ENCODE peak calls at places on chromosomes 6 and 20, in six cellular contexts. X, Z, G, Y, M and O are unnamed samples.

GRCh38 chr6:90610671-90611542 is 24.0 kb upstream of the MAP3K7 start:
- DNase-seq in Y (peak), Z (peak), M (no peak), G (no peak), X (peak), O (no peak)

GRCh38 chr6:44202972-44203750 is 13.6 kb upstream of the MYMX start:
- DNase-seq in M (no peak), X (no peak), Z (no peak), G (no peak), Y (no peak), O (no peak)

GRCh38 chr6:125751334-125751916 is 2.0 kb downstream of the HEY2 start:
- DNase-seq in Y (no peak), X (no peak), G (no peak), M (no peak), Z (no peak), O (no peak)

GRCh38 chr6:169363590-169363989 is 109.9 kb upstream of the THBS2 start:
- DNase-seq in Y (no peak), X (no peak), Z (no peak), M (no peak), G (no peak), O (no peak)

GRCh38 chr6:8219352-8219943 is 117.1 kb upstream of the EEF1E1 start:
- DNase-seq in G (no peak), Z (no peak), M (peak), X (peak), Y (no peak), O (peak)

GRCh38 chr20:3812975-3813599 is 7.3 kb upstream of the AP5S1 start:
- DNase-seq in Y (no peak), G (no peak), X (no peak), Z (no peak), M (no peak), O (no peak)

GRCh38 chr6:26270903-26271639 is 93.9 kb upstream of the BTN3A2 start:
- DNase-seq in M (no peak), Z (no peak), X (peak), G (no peak), Y (no peak), O (peak)

GRCh38 chr6:88780714-88781389 is 182.6 kb downstream of the RNGTT start:
- DNase-seq in M (peak), X (peak), G (no peak), Y (peak), Z (no peak), O (no peak)

GRCh38 chr6:90297124-90297865 is 652 bp upstream of the BACH2 start:
- DNase-seq in M (no peak), Y (no peak), Z (no peak), G (no peak), X (no peak), O (no peak)

GRCh38 chr20:46348231-46348803 is 40.0 kb upstream of the CDH22 start:
- DNase-seq in X (no peak), Y (no peak), M (no peak), Z (no peak), G (peak), O (no peak)

GRCh38 chr6:125316621-125317020 is 14.9 kb upstream of the HDDC2 start:
- DNase-seq in X (no peak), M (no peak), G (no peak), Z (no peak), Y (no peak), O (no peak)

GRCh38 chr20:62064788-62065668 is 653 bp downstream of the TAF4 start:
- DNase-seq in Z (no peak), Y (no peak), G (no peak), M (no peak), X (peak), O (peak)

GRCh38 chr6:142545147-142545546 is 243.3 kb downstream of the ADGRG6 start:
- DNase-seq in G (no peak), Z (no peak), Y (no peak), M (no peak), X (no peak), O (no peak)

GRCh38 chr20:49676581-49677291 is 36.9 kb downstream of the B4GALT5 start:
- DNase-seq in G (no peak), Z (no peak), X (no peak), M (no peak), Y (no peak), O (peak)

GRCh38 chr20:56359212-56360132 is 698 bp downstream of the FAM210B start:
- DNase-seq in Z (peak), M (no peak), X (peak), Y (peak), G (no peak), O (peak)

GRCh38 chr6:83436674-83437073 is 5.8 kb upstream of the ME1 start:
- DNase-seq in X (no peak), M (no peak), G (no peak), Y (no peak), Z (no peak), O (no peak)

GRCh38 chr20:38805502-38805957 is at the start of gene PPP1R16B:
- DNase-seq in X (no peak), M (no peak), Z (peak), Y (peak), G (no peak), O (peak)

GRCh38 chr20:3663031-3663701 is at the start of gene GFRA4:
- DNase-seq in X (no peak), Y (peak), M (no peak), G (no peak), Z (no peak), O (no peak)

GRCh38 chr6:30766461-30767157 is 22.3 kb upstream of the IER3 start:
- DNase-seq in M (no peak), Y (no peak), G (no peak), Z (peak), X (no peak), O (no peak)

GRCh38 chr6:168892031-168892430 is 361.6 kb downstream of the THBS2 start:
- DNase-seq in X (no peak), Y (no peak), M (no peak), Z (no peak), G (no peak), O (no peak)

GRCh38 chr6:56944651-56945050 is 10.3 kb upstream of the BEND6 start:
- DNase-seq in M (no peak), Y (no peak), X (no peak), G (no peak), Z (no peak), O (no peak)

GRCh38 chr6:20771427-20771826 is 237.2 kb downstream of the CDKAL1 start:
- DNase-seq in Z (no peak), M (no peak), X (no peak), Y (no peak), G (no peak), O (no peak)

GRCh38 chr6:112269979-112270378 is 15.6 kb upstream of the LAMA4 start:
- DNase-seq in M (no peak), Y (no peak), X (no peak), G (no peak), Z (no peak), O (no peak)

GRCh38 chr20:38730167-38730988 is 6.1 kb downstream of the SLC32A1 start:
- DNase-seq in M (no peak), X (no peak), Y (no peak), Z (no peak), G (no peak), O (no peak)

GRCh38 chr20:15642676-15643075 is 930.6 kb downstream of the KIF16B start:
- DNase-seq in M (no peak), Y (no peak), Z (no peak), G (no peak), X (no peak), O (no peak)

GRCh38 chr6:456887-457286 is 65.3 kb downstream of the IRF4 start:
- DNase-seq in M (no peak), X (no peak), Y (no peak), Z (no peak), G (no peak), O (no peak)

GRCh38 chr20:5545381-5545941 is 204.7 kb upstream of the SHLD1 start:
- DNase-seq in X (no peak), Z (no peak), Y (no peak), G (no peak), M (no peak), O (no peak)

GRCh38 chr6:134727068-134727467 is 222.8 kb downstream of the ALDH8A1 start:
- DNase-seq in M (no peak), Z (no peak), G (no peak), Y (no peak), X (no peak), O (no peak)

GRCh38 chr20:44606725-44607441 is 24.5 kb downstream of the PKIG start:
- DNase-seq in Z (no peak), Y (no peak), X (no peak), M (no peak), G (no peak), O (no peak)

GRCh38 chr6:22043284-22043962 is 253.4 kb downstream of the PRL start:
- DNase-seq in G (no peak), Y (peak), Z (no peak), X (peak), M (no peak), O (no peak)

GRCh38 chr6:22045261-22045912 is 251.4 kb downstream of the PRL start:
- DNase-seq in X (no peak), G (no peak), M (no peak), Y (no peak), Z (no peak), O (no peak)

GRCh38 chr6:22041797-22042489 is 254.9 kb downstream of the PRL start:
- DNase-seq in Y (no peak), X (no peak), M (no peak), Z (no peak), G (no peak), O (no peak)

DNA sequence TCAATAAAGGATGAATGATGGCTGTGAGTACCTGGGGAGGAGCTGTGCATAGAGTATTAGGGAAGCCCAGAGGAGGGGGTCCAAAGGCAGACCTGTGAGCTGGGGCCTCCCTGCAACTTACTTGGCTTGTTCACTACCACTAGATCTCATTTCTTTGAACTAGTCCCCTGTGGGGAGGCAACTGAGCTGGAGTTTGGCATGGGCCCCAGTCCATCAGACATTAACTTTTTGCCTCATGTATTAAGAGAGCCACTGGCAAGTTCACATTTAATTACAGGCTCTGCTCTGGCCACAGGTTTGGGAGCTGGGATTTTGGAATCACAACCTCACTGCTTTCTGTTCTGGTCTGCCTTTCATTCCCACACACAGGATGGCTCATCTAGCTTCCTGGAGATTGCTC is 254.1 kb downstream of the PRL start:
- DNase-seq in Y (no peak), M (no peak), Z (no peak), X (peak), G (no peak), O (no peak)
- H3K27ac ChIP-seq in Y (peak), M (no peak), Z (no peak), X (peak), G (peak), O (peak)

GRCh38 chr20:42530855-42531674 is 658.6 kb downstream of the PTPRT start:
- DNase-seq in M (no peak), Y (no peak), X (no peak), G (no peak), Z (no peak), O (no peak)

GRCh38 chr20:42531675-42531985 is 658.1 kb downstream of the PTPRT start:
- DNase-seq in Z (no peak), Y (no peak), G (no peak), X (no peak), M (no peak), O (no peak)
- TF ChIP-seq POLR2A in Z (no peak), Y (no peak), G (no peak), X (no peak), M (no peak), O (no peak)

DNA sequence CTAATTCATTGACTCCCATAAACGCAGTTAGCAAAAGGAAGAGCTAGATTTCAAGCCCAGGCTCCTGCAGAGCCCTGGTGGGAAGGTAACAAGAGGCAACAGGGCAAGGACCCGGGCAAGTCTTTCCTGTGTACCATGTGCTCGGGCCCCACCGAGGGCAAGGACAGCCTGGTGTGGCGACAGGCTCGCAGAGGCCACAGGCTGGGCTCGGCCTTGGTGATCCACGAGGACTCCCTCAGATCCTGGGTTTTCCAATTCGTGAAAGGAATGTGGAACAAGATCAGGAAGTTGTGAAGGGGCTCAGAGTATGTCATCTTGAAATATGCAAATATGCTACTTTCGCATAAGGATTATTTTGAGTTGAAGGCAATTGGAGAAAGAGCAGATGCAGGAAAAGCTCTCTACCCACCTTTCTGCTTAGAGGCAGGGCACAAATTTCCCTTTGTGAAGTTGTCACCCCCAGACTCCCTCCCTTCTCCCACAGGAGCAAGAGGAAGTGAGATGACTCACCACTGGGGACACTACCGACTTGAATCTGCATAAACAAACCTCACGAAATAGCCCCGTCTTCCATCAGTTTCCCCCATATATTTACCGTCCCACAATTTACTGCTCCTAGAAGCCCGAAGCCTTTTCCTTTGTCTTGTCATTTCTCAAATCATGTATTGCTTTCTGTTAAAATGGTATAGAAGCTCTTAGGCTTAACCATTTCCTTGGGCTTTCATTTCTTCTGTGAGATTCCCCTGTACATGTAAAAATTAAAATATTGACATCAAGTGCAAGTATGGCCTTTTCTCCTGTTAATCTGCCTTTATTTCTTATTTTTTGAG is 79.0 kb downstream of the PSMG4 start:
- DNase-seq in X (no peak), G (no peak), Z (no peak), M (no peak), Y (no peak), O (no peak)
- H3K27ac ChIP-seq in X (no peak), G (peak), Z (no peak), M (peak), Y (no peak), O (peak)

GRCh38 chr20:63525185-63525584 is 4.6 kb downstream of the PPDPF start:
- DNase-seq in Y (no peak), X (no peak), M (no peak), G (no peak), Z (no peak), O (no peak)

GRCh38 chr20:63522091-63522868 is 1.7 kb downstream of the PPDPF start:
- DNase-seq in G (no peak), Y (no peak), Z (peak), M (no peak), X (no peak), O (no peak)

GRCh38 chr20:63521602-63522001 is 1.0 kb downstream of the PPDPF start:
- DNase-seq in M (no peak), Y (peak), X (no peak), Z (peak), G (no peak), O (no peak)

GRCh38 chr20:63520939-63521601 is 505 bp downstream of the PPDPF start:
- DNase-seq in G (peak), M (no peak), X (peak), Z (peak), Y (peak), O (peak)

GRCh38 chr20:63522981-63523611 is 2.5 kb downstream of the PPDPF start:
- DNase-seq in Y (no peak), Z (peak), G (no peak), M (no peak), X (peak), O (no peak)
- TF ChIP-seq POLR2A in Y (no peak), Z (no peak), G (no peak), M (no peak), X (no peak), O (no peak)

GRCh38 chr6:29681811-29682210 is 859 bp upstream of the ZFP57 start:
- DNase-seq in Z (no peak), Y (no peak), X (no peak), M (no peak), G (no peak), O (no peak)
- H3K27ac ChIP-seq in Z (no peak), Y (no peak), X (no peak), M (no peak), G (no peak), O (no peak)

GRCh38 chr6:166310634-166311033 is 2.4 kb upstream of the PRR18 start:
- DNase-seq in M (no peak), G (no peak), Y (no peak), Z (no peak), X (no peak), O (no peak)

GRCh38 chr6:166314454-166314853 is 6.3 kb upstream of the PRR18 start:
- DNase-seq in G (no peak), Y (no peak), Z (no peak), M (no peak), X (no peak), O (no peak)

GRCh38 chr6:166309977-166310376 is 1.8 kb upstream of the PRR18 start:
- DNase-seq in G (no peak), X (no peak), Z (no peak), Y (no peak), M (no peak), O (no peak)

GRCh38 chr6:166313255-166314070 is 5.3 kb upstream of the PRR18 start:
- DNase-seq in Z (peak), X (no peak), Y (no peak), G (no peak), M (peak), O (peak)

GRCh38 chr6:166312832-166313231 is 4.6 kb upstream of the PRR18 start:
- DNase-seq in M (no peak), G (no peak), Y (no peak), X (no peak), Z (no peak), O (no peak)
- TF ChIP-seq POLR2A in M (no peak), G (no peak), Y (no peak), X (no peak), Z (no peak), O (no peak)

GRCh38 chr20:58893355-58894151 is 41.0 kb downstream of the GNAS start:
- DNase-seq in Y (no peak), G (no peak), Z (no peak), M (no peak), X (no peak), O (no peak)
- H3K27ac ChIP-seq in Y (peak), G (peak), Z (peak), M (peak), X (no peak), O (peak)

GRCh38 chr20:1396264-1396663 is 3.4 kb upstream of the FKBP1A start:
- DNase-seq in G (no peak), Y (no peak), M (no peak), X (no peak), Z (no peak), O (no peak)
- TF ChIP-seq POLR2A in G (no peak), Y (no peak), M (no peak), X (no peak), Z (no peak), O (no peak)